ENCODE peak calls at places on chromosomes 4 and X, in four cellular contexts. S is cardiac muscle cell, B is psoas muscle, U is A549. O is an unnamed sample.

GRCh38 chr4:73053974-73054480 is 15.5 kb downstream of the COX18 start:
- DNase-seq in S (no peak), B (no peak), U (no peak), O (peak)

GRCh38 chrX:47191331-47191730 is 2.3 kb upstream of the UBA1 start:
- DNase-seq in S (peak), B (peak), U (no peak), O (no peak)

GRCh38 chr4:184168406-184169019 is 49.2 kb downstream of the ENPP6 start:
- DNase-seq in S (peak), B (peak), U (peak), O (peak)

GRCh38 chr4:150949943-150950342 is 65.1 kb downstream of the LRBA start:
- DNase-seq in S (no peak), B (no peak), U (no peak), O (no peak)

GRCh38 chr4:128810331-128810870 is 901 bp downstream of the JADE1 start:
- DNase-seq in S (peak), B (no peak), U (peak), O (peak)

GRCh38 chr4:138062929-138063328 is 179.2 kb downstream of the SLC7A11 start:
- DNase-seq in S (no peak), B (no peak), U (no peak), O (peak)

GRCh38 chr4:81565137-81565870 is 93.6 kb upstream of the RASGEF1B start:
- DNase-seq in S (peak), B (peak), U (no peak), O (peak)

GRCh38 chr4:136927172-136927571 is 605.1 kb downstream of the PCDH18 start:
- DNase-seq in S (no peak), B (no peak), U (no peak), O (no peak)

GRCh38 chrX:2410279-2411020 is 90.3 kb downstream of the DHRSX start:
- DNase-seq in S (no peak), B (no peak), U (peak), O (no peak)

GRCh38 chr4:42654606-42655005 is 2.3 kb downstream of the ATP8A1 start:
- DNase-seq in S (no peak), B (no peak), U (no peak), O (peak)
- TF ChIP-seq CTCF in S (no peak), B (no peak), U (no peak), O (no peak)

DNA sequence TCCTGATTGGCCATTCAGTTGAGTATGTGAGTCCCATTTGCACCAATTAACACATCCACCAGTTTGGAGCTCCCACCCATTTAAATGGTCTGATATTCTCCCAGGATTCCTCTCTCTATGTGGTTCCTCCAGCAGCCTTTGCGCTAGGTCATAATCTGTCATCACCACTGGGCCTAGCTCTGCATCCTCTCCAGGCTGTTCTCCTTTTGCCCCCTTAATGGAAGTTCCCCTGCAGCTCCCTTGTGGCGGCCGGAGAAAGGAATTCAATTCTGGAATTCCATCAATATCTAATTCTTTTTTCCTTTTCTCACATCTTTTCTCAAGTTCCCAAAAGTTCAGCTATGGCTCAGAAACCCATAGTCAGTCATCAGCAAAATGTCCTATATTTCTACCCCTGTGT is 2184.4 kb upstream of the AGA start:
- DNase-seq in S (peak), B (no peak), U (no peak), O (no peak)
- TF ChIP-seq CTCF in S (no peak), B (no peak), U (no peak), O (no peak)

GRCh38 chr4:167623241-167623572 is 388.9 kb upstream of the SPOCK3 start:
- DNase-seq in S (no peak), B (no peak), U (no peak), O (no peak)
- TF ChIP-seq CTCF in S (no peak), B (no peak), U (no peak), O (no peak)

GRCh38 chr4:149690726-149691125 is 124.9 kb downstream of the IQCM start:
- DNase-seq in S (no peak), B (no peak), U (no peak), O (no peak)
- TF ChIP-seq CTCF in S (no peak), B (no peak), U (no peak), O (peak)

DNA sequence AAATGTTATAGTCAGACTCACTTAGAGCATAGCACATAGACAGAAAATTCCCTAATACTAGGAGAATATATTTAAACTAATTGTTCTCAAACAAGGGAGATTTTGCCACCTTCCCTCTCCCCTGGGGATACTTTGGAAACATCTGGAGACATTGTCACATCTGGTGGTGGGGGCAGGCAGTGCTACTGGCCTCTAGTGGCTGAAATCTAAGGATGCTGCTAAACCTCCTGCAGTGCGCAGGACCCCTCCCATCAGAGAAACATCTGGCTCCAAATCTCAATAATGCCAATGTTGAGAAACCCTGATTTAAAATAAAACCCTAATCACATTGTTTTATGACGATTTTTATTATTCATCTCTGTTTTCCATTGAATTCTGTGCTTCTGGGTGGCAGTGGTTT is 244.9 kb downstream of the FRMPD4 start:
- DNase-seq in S (no peak), B (no peak), U (peak), O (no peak)
- TF ChIP-seq CTCF in S (peak), B (no peak), U (peak), O (peak)

GRCh38 chr4:3248811-3249661 is at the start of gene MSANTD1:
- DNase-seq in S (no peak), B (no peak), U (no peak), O (peak)
- TF ChIP-seq CTCF in S (no peak), B (no peak), U (no peak), O (no peak)

DNA sequence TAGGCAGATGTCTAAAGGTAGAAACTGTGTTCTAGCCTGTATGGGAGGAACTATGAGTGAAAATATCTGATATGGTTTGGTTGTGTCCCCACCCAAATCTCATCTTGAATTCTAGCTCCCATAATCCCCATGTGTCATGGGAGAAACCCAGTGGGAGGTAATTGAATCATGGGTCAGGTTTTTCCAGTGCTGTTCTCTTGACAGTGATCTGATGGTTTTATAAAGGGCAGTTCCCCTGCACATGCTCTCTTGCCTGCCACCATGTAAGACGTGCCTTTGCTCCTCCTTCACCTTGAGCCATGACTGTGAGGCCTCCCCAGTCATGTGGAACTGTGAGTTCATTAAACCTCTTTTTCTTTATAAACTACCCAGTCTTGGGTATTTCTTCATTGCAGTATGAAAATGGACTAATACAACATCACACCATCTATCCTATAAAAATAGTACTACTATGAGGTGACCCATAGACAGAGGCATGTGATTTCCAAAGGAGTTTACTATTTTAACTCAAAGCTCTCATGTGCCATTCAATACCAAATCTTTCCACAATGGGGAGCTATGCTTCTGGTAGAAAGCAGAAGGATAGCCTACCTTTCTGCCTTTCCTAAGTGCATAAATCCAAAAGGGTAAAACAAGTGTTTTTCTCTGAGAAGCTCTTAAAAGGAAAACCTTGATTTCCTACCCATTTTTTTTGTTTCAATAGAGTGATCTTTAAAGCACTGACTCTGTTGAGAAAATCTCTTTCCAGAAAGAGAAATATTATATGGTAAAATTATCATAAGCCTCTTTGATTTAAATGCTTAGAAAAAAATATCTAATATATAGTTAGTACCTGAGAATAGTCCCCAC is 38.8 kb downstream of the SEC31A start:
- DNase-seq in S (peak), B (no peak), U (no peak), O (peak)
- TF ChIP-seq CTCF in S (peak), B (peak), U (peak), O (peak)

GRCh38 chr4:140252144-140252741 is 98.3 kb upstream of the MAML3 start:
- DNase-seq in S (no peak), B (peak), U (peak), O (no peak)
- TF ChIP-seq CTCF in S (no peak), B (no peak), U (no peak), O (no peak)

GRCh38 chrX:139932901-139933796 is at the start of gene ATP11C:
- DNase-seq in S (peak), B (peak), U (peak), O (peak)
- TF ChIP-seq CTCF in S (no peak), B (no peak), U (peak), O (no peak)

O was measured in foreskin fibroblast.